ENCODE peak calls at places on chromosomes 5 and 9, in four cellular contexts. N, L, V and G are unnamed samples. For H3K4me1 and H3K9me3, the result is how much of the 10 kb centered on the place peaks cover.

GRCh38 chr5:167790462-167791260 is 500.8 kb upstream of the WWC1 start:
- DNase-seq in N (no peak), L (no peak), V (no peak), G (no peak)

GRCh38 chr9:37034320-37034937 is 361 bp upstream of the PAX5 start:
- DNase-seq in N (no peak), L (no peak), V (no peak), G (no peak)

GRCh38 chr5:72871358-72872024 is 55.0 kb downstream of the TNPO1 start:
- DNase-seq in N (no peak), L (no peak), V (no peak), G (no peak)

GRCh38 chr5:31149072-31149471 is 44.4 kb upstream of the CDH6 start:
- DNase-seq in N (no peak), L (no peak), V (no peak), G (no peak)

GRCh38 chr9:92671323-92671722 is 1.4 kb upstream of the IPPK start:
- DNase-seq in N (no peak), L (no peak), V (no peak), G (no peak)

GRCh38 chr9:4365055-4365454 is 65.2 kb upstream of the GLIS3 start:
- DNase-seq in N (no peak), L (no peak), V (no peak), G (no peak)

GRCh38 chr9:136695435-136695895 is 8.2 kb upstream of the AGPAT2 start:
- DNase-seq in N (peak), L (no peak), V (peak), G (no peak)

GRCh38 chr9:89281106-89281505 is 29.9 kb upstream of the CKS2 start:
- DNase-seq in N (no peak), L (no peak), V (no peak), G (no peak)

GRCh38 chr9:128628471-128629048 is 28.1 kb downstream of the DYNC2I2 start:
- DNase-seq in N (no peak), L (no peak), V (peak), G (no peak)

GRCh38 chr5:178449163-178450060 is 140.8 kb downstream of the COL23A1 start:
- DNase-seq in N (peak), L (no peak), V (peak), G (no peak)

GRCh38 chr5:112848116-112848811 is 12.8 kb upstream of the SRP19 start:
- DNase-seq in N (no peak), L (peak), V (no peak), G (peak)

GRCh38 chr9:2158111-2158610 is 143.0 kb downstream of the SMARCA2 start:
- DNase-seq in N (peak), L (peak), V (peak), G (peak)

GRCh38 chr5:39517800-39518199 is 93.0 kb upstream of the DAB2 start:
- DNase-seq in N (no peak), L (no peak), V (no peak), G (no peak)

GRCh38 chr5:147188200-147189108 is 46.4 kb upstream of the STK32A start:
- DNase-seq in N (no peak), L (peak), V (peak), G (peak)

GRCh38 chr5:67774153-67774552 is 441.4 kb upstream of the PIK3R1 start:
- DNase-seq in N (no peak), L (no peak), V (no peak), G (no peak)

GRCh38 chr9:105114956-105115728 is 129.3 kb upstream of the SLC44A1 start:
- DNase-seq in N (peak), L (no peak), V (peak), G (no peak)

GRCh38 chr5:67009028-67009427 is 187.6 kb downstream of the CD180 start:
- DNase-seq in N (no peak), L (no peak), V (no peak), G (no peak)

GRCh38 chr9:292915-293314 is 78.2 kb downstream of the DOCK8 start:
- DNase-seq in N (no peak), L (no peak), V (no peak), G (no peak)

GRCh38 chr5:179125789-179126505 is 65.8 kb downstream of the ZNF354C start:
- DNase-seq in N (peak), L (no peak), V (peak), G (peak)

GRCh38 chr9:90219548-90220118 is 423.0 kb downstream of the DIRAS2 start:
- DNase-seq in N (no peak), L (no peak), V (peak), G (peak)

GRCh38 chr9:94623253-94623652 is 16.1 kb downstream of the FBP1 start:
- DNase-seq in N (no peak), L (no peak), V (peak), G (no peak)

GRCh38 chr9:98502311-98502975 is 206.3 kb downstream of the GABBR2 start:
- DNase-seq in N (no peak), L (no peak), V (no peak), G (no peak)

GRCh38 chr5:135194126-135194488 is 160.1 kb upstream of the PITX1 start:
- DNase-seq in N (no peak), L (no peak), V (no peak), G (no peak)

GRCh38 chr5:179393078-179393477 is 47.8 kb upstream of the ADAMTS2 start:
- DNase-seq in N (no peak), L (no peak), V (peak), G (no peak)

GRCh38 chr5:78964889-78965288 is 20.2 kb downstream of the ARSB start:
- DNase-seq in N (no peak), L (no peak), V (no peak), G (no peak)

GRCh38 chr5:120463991-120464626 is at the start of gene PRR16:
- DNase-seq in N (peak), L (no peak), V (peak), G (peak)

GRCh38 chr5:61409568-61409967 is 77.5 kb downstream of the ZSWIM6 start:
- DNase-seq in N (no peak), L (no peak), V (no peak), G (no peak)

GRCh38 chr5:76175821-76176403 is 92.7 kb downstream of the SV2C start:
- DNase-seq in N (no peak), L (peak), V (no peak), G (no peak)

GRCh38 chr5:76175051-76175666 is 92.0 kb downstream of the SV2C start:
- DNase-seq in N (no peak), L (peak), V (peak), G (peak)

GRCh38 chr5:76180817-76181805 is 97.9 kb downstream of the SV2C start:
- DNase-seq in N (no peak), L (no peak), V (no peak), G (no peak)

GRCh38 chr5:76177974-76178373 is 94.8 kb downstream of the SV2C start:
- DNase-seq in N (no peak), L (no peak), V (no peak), G (no peak)

GRCh38 chr5:76178913-76179312 is 95.7 kb downstream of the SV2C start:
- DNase-seq in N (no peak), L (no peak), V (no peak), G (no peak)
- H3K4me1 ChIP-seq in N (under half), L (under half), V (under half), G (under half)

DNA sequence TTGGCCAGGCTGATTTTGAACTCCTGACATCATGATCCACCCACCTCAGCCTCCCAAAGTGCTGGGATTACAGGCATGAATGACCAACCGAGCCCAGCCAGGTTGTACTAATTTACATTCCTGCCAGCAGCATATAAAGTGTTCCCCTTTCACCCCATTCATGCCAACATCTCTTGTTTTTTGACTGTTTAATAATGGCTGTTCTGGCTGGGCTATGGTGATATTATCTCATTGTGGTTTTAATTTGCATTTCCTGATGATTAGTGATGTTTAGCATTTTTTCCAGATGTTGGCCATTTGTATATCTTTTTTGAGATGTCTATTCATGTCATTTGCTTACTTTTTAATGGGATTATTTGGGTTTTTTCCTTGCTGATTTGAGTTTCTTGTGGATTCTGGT is 87.3 kb downstream of the INVS start:
- DNase-seq in N (no peak), L (no peak), V (no peak), G (no peak)
- H3K9me3 ChIP-seq in N (under half), L (under half), V (under half), G (under half)

GRCh38 chr9:123611228-123611627 is 255.2 kb downstream of the CRB2 start:
- DNase-seq in N (no peak), L (no peak), V (no peak), G (no peak)
- H3K4me1 ChIP-seq in N (under half), L (under half), V (under half), G (under half)

DNA sequence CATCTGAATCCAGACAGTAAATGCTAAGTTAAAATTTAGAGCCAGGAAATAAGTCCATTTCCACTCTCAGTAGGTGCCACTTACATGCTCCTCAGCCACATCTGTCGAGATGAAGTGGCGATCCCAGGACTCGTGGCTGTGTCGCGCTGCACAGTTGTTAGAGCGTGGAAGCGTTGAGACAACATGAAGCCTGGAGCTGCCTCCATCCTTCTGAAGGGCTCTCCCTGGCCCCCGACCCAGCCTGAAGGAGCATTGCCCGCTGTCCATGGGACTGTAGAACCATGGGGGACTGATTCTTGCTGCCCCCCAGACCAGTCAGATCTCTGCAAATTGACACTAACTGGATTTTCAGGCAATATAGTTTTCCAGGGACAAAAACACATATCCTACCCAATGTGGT is 58.9 kb downstream of the IRX1 start:
- DNase-seq in N (no peak), L (no peak), V (no peak), G (no peak)
- H3K9me3 ChIP-seq in N (under half), L (under half), V (under half), G (under half)